ENCODE peak calls at places on chromosomes 6 and 20, in five cellular contexts. A, N, Z, D and C are unnamed samples.

GRCh38 chr6:18242062-18242851 is 22.1 kb downstream of the DEK start:
- DNase-seq in A (no peak), N (no peak), Z (no peak), D (no peak), C (no peak)

GRCh38 chr6:81906709-81907204 is 154.3 kb upstream of the TENT5A start:
- DNase-seq in A (no peak), N (no peak), Z (no peak), D (no peak), C (no peak)

GRCh38 chr6:125274935-125275334 is 26.8 kb downstream of the HDDC2 start:
- DNase-seq in A (no peak), N (no peak), Z (no peak), D (no peak), C (no peak)

GRCh38 chr20:51258582-51259175 is 235.8 kb upstream of the KCNG1 start:
- DNase-seq in A (no peak), N (no peak), Z (no peak), D (peak), C (no peak)

GRCh38 chr6:93416575-93417420 is 2.6 kb downstream of the EPHA7 start:
- DNase-seq in A (no peak), N (peak), Z (no peak), D (peak), C (peak)

GRCh38 chr6:92377137-92377536 is 1042.2 kb downstream of the EPHA7 start:
- DNase-seq in A (no peak), N (no peak), Z (no peak), D (no peak), C (no peak)

GRCh38 chr20:53028337-53029007 is 56.3 kb downstream of the TSHZ2 start:
- DNase-seq in A (no peak), N (no peak), Z (no peak), D (no peak), C (no peak)

GRCh38 chr20:49400410-49400809 is 82.1 kb downstream of the KCNB1 start:
- DNase-seq in A (no peak), N (peak), Z (no peak), D (no peak), C (no peak)

GRCh38 chr20:57998981-57999464 is 229.4 kb downstream of the ANKRD60 start:
- DNase-seq in A (no peak), N (no peak), Z (no peak), D (no peak), C (no peak)

GRCh38 chr6:52552278-52552643 is 24.6 kb downstream of the TRAM2 start:
- DNase-seq in A (no peak), N (no peak), Z (no peak), D (no peak), C (no peak)

GRCh38 chr6:157228421-157229218 is 94.7 kb downstream of the TMEM242 start:
- DNase-seq in A (peak), N (peak), Z (no peak), D (peak), C (no peak)

GRCh38 chr6:149925253-149925973 is 2.5 kb upstream of the RAET1G start:
- DNase-seq in A (no peak), N (peak), Z (no peak), D (no peak), C (peak)

GRCh38 chr20:4814696-4815252 is 93.1 kb downstream of the PRND start:
- DNase-seq in A (no peak), N (no peak), Z (no peak), D (no peak), C (no peak)

GRCh38 chr6:150528648-150529285 is 70.9 kb upstream of the PLEKHG1 start:
- DNase-seq in A (no peak), N (peak), Z (no peak), D (peak), C (no peak)

GRCh38 chr6:153568601-153569000 is 437.5 kb upstream of the RGS17 start:
- DNase-seq in A (no peak), N (no peak), Z (no peak), D (no peak), C (no peak)

GRCh38 chr20:24891546-24892393 is 57.3 kb upstream of the CST7 start:
- DNase-seq in A (no peak), N (no peak), Z (no peak), D (no peak), C (peak)

GRCh38 chr6:169253745-169254238 is at the start of gene THBS2:
- DNase-seq in A (no peak), N (no peak), Z (no peak), D (peak), C (no peak)

GRCh38 chr6:33933101-33933500 is 129.3 kb upstream of the MLN start:
- DNase-seq in A (no peak), N (no peak), Z (no peak), D (no peak), C (no peak)

GRCh38 chr20:19806806-19807691 is 49.0 kb downstream of the RIN2 start:
- DNase-seq in A (no peak), N (peak), Z (no peak), D (no peak), C (no peak)

GRCh38 chr20:31712564-31713311 is 9.9 kb downstream of the BCL2L1 start:
- DNase-seq in A (no peak), N (peak), Z (no peak), D (peak), C (no peak)

GRCh38 chr20:17427646-17428045 is 103.5 kb downstream of the BFSP1 start:
- DNase-seq in A (no peak), N (no peak), Z (no peak), D (no peak), C (no peak)
- H3K27ac ChIP-seq in A (no peak), N (no peak), Z (no peak), D (no peak), C (no peak)

GRCh38 chr6:2855061-2855519 is 13.4 kb upstream of the SERPINB1 start:
- DNase-seq in A (no peak), N (no peak), Z (no peak), D (no peak), C (no peak)

GRCh38 chr6:2852921-2853322 is 11.3 kb upstream of the SERPINB1 start:
- DNase-seq in A (no peak), N (no peak), Z (no peak), D (no peak), C (no peak)

GRCh38 chr6:2852514-2852855 is 10.8 kb upstream of the SERPINB1 start:
- DNase-seq in A (no peak), N (no peak), Z (no peak), D (no peak), C (no peak)

GRCh38 chr6:2854394-2854982 is 12.8 kb upstream of the SERPINB1 start:
- DNase-seq in A (no peak), N (no peak), Z (no peak), D (no peak), C (no peak)

GRCh38 chr6:2853766-2854393 is 12.2 kb upstream of the SERPINB1 start:
- DNase-seq in A (peak), N (peak), Z (peak), D (no peak), C (no peak)
- H3K4me3 ChIP-seq in A (peak), N (no peak), Z (peak), D (no peak), C (no peak)

DNA sequence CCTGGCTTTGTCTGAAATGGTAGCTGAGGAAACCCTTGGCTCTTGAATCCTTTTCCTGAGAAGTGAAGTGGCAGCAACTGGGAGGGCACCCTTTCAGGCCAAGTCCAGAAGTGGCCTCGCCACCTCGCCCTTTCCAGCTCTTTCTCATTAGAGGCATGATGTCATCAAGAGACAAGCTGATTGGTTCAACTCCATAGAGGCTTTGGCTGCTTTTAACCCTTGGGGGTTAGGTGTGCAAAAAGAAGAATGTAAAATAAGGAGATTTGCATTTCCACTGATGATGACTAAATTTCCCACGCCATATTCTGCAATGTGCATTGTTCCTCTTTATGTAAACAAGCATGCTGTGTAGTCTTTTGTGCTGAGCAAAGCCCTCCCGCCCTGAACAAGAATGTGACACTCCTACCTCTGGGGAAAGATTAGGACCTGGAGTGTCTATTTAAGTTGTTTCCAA is 116.5 kb downstream of the TCP11 start:
- DNase-seq in A (peak), N (peak), Z (peak), D (peak), C (peak)
- H3K27ac ChIP-seq in A (no peak), N (no peak), Z (no peak), D (no peak), C (no peak)

GRCh38 chr6:144417686-144418085 is 132.6 kb downstream of the UTRN start:
- DNase-seq in A (no peak), N (no peak), Z (no peak), D (no peak), C (no peak)

GRCh38 chr6:144415014-144415413 is 129.9 kb downstream of the UTRN start:
- DNase-seq in A (no peak), N (no peak), Z (peak), D (no peak), C (no peak)

GRCh38 chr6:144415835-144416237 is 130.7 kb downstream of the UTRN start:
- DNase-seq in A (no peak), N (no peak), Z (peak), D (no peak), C (no peak)

GRCh38 chr6:144416773-144417172 is 131.6 kb downstream of the UTRN start:
- DNase-seq in A (no peak), N (no peak), Z (no peak), D (no peak), C (no peak)

GRCh38 chr6:144416244-144416643 is 131.1 kb downstream of the UTRN start:
- DNase-seq in A (no peak), N (no peak), Z (no peak), D (no peak), C (no peak)
- H3K4me3 ChIP-seq in A (no peak), N (no peak), Z (peak), D (no peak), C (no peak)

DNA sequence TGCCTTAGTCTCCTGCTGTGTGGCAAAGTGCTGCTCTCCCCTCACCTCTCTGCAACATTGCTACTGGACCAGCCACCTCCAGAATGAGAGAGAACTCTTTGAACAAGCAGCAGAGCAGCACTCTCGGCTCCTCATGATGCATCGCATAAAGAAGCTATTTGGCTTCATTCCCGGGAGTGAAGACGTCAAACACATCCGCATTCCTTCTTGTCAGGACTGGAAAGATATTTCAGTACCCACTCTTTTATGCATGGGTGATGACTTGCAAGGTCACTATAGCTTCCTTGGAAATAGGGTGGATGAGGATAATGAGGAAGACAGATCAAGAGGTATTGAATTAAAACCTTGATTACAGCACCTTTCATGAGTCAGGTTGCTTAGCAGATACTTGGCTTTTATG is 4.3 kb downstream of the CALHM4 start:
- DNase-seq in A (no peak), N (no peak), Z (peak), D (no peak), C (no peak)
- H3K27ac ChIP-seq in A (no peak), N (no peak), Z (no peak), D (no peak), C (no peak)

GRCh38 chr20:21809961-21810523 is 104.6 kb downstream of the PAX1 start:
- DNase-seq in A (no peak), N (no peak), Z (no peak), D (no peak), C (no peak)
- H3K4me3 ChIP-seq in A (no peak), N (no peak), Z (no peak), D (no peak), C (no peak)

GRCh38 chr20:40591104-40591503 is 97.9 kb downstream of the MAFB start:
- DNase-seq in A (no peak), N (no peak), Z (no peak), D (no peak), C (no peak)
- H3K27ac ChIP-seq in A (no peak), N (no peak), Z (no peak), D (no peak), C (no peak)

DNA sequence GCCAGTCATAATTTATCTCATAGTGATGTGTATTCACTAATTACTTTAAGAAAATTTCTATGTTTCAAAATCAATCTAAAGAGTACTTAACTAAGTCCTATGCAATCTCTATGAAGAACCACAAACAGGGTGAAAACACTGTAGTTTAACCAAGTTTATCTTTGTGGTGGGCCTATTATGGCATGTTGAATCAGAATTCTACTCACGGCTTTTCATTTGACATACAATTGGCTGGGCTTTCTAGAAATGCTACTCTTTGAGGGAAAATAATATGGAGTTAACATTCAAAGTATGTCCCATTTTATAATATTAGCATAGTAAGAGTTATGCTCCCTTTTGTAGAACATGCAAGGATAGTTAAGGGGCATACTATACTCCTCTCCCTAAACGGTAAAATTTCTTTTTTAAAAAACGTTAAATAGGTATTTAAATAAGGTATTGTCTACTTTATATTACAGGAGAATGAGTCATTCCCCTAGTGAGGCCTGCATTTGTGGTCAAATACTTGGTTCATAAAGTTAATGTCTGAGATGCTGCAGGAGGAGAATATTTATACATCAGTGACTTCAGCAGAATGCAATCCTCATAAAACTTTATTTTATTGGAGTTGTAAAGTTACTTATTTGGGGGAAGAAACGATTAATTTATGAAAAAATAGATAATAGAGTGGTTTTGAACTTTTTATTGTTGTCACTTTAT is 1.8 kb downstream of the MOXD1 start:
- DNase-seq in A (no peak), N (no peak), Z (no peak), D (no peak), C (no peak)
- H3K4me3 ChIP-seq in A (no peak), N (no peak), Z (no peak), D (no peak), C (no peak)